ENCODE peak calls at places on chromosomes 7 and 10, in nine cellular contexts. E is A549, H is transverse colon, R is iPS-NIHi11, W is KG1, D is NCI-H1105 treated with DMSO at 0.1 percent for 48 hours, Q is astrocyte of the spinal cord, K is epithelial cell of prostate, I is tibial artery. G is an unnamed sample.

GRCh38 chr7:1058821-1059199 is 14.5 kb downstream of the GPR146 start:
- DNase-seq in K (no peak), I (no peak), H (no peak), D (no peak), Q (no peak), E (no peak), W (no peak), R (no peak), G (no peak)

GRCh38 chr7:9189683-9190082 is 756.3 kb downstream of the NXPH1 start:
- DNase-seq in W (no peak), Q (no peak), K (no peak), R (no peak), D (no peak), H (no peak), I (no peak), E (no peak), G (no peak)

GRCh38 chr7:113636727-113637421 is 281.9 kb downstream of the PPP1R3A start:
- DNase-seq in I (no peak), K (peak), H (no peak), D (no peak), Q (peak), E (no peak), W (no peak), R (no peak), G (no peak)

GRCh38 chr7:154859747-154860620 is 142.9 kb downstream of the PAXIP1 start:
- DNase-seq in D (no peak), I (no peak), E (no peak), H (no peak), K (no peak), Q (no peak), W (no peak), R (no peak), G (no peak)

GRCh38 chr10:121926669-121927360 is 1.0 kb downstream of the ATE1 start:
- DNase-seq in D (no peak), K (no peak), R (peak), Q (peak), I (no peak), W (peak), E (peak), H (no peak), G (no peak)

GRCh38 chr10:88169037-88169319 is 305.6 kb downstream of the PTEN start:
- DNase-seq in H (no peak), W (no peak), D (no peak), R (no peak), E (no peak), K (no peak), Q (no peak), I (no peak), G (no peak)

GRCh38 chr7:94352854-94353253 is 41.8 kb upstream of the COL1A2 start:
- DNase-seq in R (no peak), D (no peak), W (no peak), K (no peak), H (no peak), E (no peak), Q (no peak), I (no peak), G (no peak)

GRCh38 chr10:16470747-16471146 is 33.9 kb downstream of the PTER start:
- DNase-seq in D (no peak), W (peak), H (no peak), I (no peak), Q (no peak), E (no peak), K (no peak), R (no peak), G (no peak)

GRCh38 chr10:94098916-94099315 is 105.2 kb downstream of the PLCE1 start:
- DNase-seq in W (no peak), D (no peak), I (no peak), Q (no peak), H (no peak), E (no peak), K (no peak), R (no peak), G (no peak)

GRCh38 chr10:14253079-14253478 is 77.6 kb downstream of the FRMD4A start:
- DNase-seq in K (no peak), D (no peak), E (no peak), H (no peak), Q (no peak), I (no peak), W (no peak), R (no peak), G (no peak)

GRCh38 chr10:130453036-130453720 is 317.0 kb downstream of the GLRX3 start:
- DNase-seq in D (no peak), W (no peak), R (no peak), I (no peak), H (no peak), Q (no peak), E (no peak), K (no peak), G (no peak)

GRCh38 chr7:42237891-42238531 is 1.0 kb upstream of the GLI3 start:
- DNase-seq in H (peak), K (no peak), E (no peak), Q (peak), D (no peak), W (no peak), R (peak), I (peak), G (peak)

GRCh38 chr10:50615654-50616053 is 8.1 kb downstream of the SGMS1 start:
- DNase-seq in D (peak), Q (no peak), W (no peak), R (no peak), I (no peak), E (no peak), K (no peak), H (no peak), G (no peak)

GRCh38 chr10:88802430-88802829 is at the start of gene LIPM:
- DNase-seq in K (no peak), R (no peak), Q (no peak), I (no peak), D (no peak), W (no peak), H (no peak), E (no peak), G (no peak)

GRCh38 chr7:81007053-81007452 is 88.2 kb upstream of the SEMA3C start:
- DNase-seq in E (no peak), K (no peak), Q (no peak), I (no peak), H (no peak), R (no peak), D (no peak), W (no peak), G (no peak)

GRCh38 chr7:80772347-80773101 is 134.1 kb downstream of the CD36 start:
- DNase-seq in D (peak), R (no peak), I (no peak), H (no peak), K (no peak), W (no peak), Q (no peak), E (no peak), G (peak)

GRCh38 chr10:43407148-43407575 is 1.8 kb downstream of the HNRNPF start:
- DNase-seq in Q (peak), E (no peak), I (peak), D (no peak), H (peak), R (peak), W (no peak), K (no peak), G (no peak)

GRCh38 chr7:113548561-113548960 is 370.2 kb downstream of the PPP1R3A start:
- DNase-seq in E (no peak), D (no peak), R (no peak), K (peak), H (no peak), Q (peak), I (no peak), W (no peak), G (no peak)

GRCh38 chr7:90919766-90920165 is 323.6 kb downstream of the CDK14 start:
- DNase-seq in W (no peak), H (no peak), R (no peak), E (no peak), I (no peak), D (no peak), K (no peak), Q (no peak), G (no peak)

GRCh38 chr10:128263891-128264688 is 137.9 kb upstream of the MKI67 start:
- DNase-seq in R (peak), I (no peak), W (peak), H (peak), E (peak), K (no peak), Q (peak), D (peak), G (peak)

GRCh38 chr10:110812583-110812982 is 59.1 kb upstream of the PDCD4 start:
- DNase-seq in H (no peak), E (no peak), I (no peak), R (no peak), Q (peak), D (no peak), W (no peak), K (no peak), G (peak)

GRCh38 chr7:118312966-118313365 is 88.5 kb downstream of the ANKRD7 start:
- DNase-seq in D (no peak), K (no peak), W (no peak), I (no peak), Q (peak), E (no peak), R (no peak), H (no peak), G (no peak)

GRCh38 chr7:123571684-123572083 is 14.1 kb upstream of the NDUFA5 start:
- DNase-seq in H (no peak), I (no peak), R (no peak), W (no peak), D (no peak), E (no peak), K (peak), Q (peak), G (no peak)

GRCh38 chr10:108090476-108091215 is 926.1 kb upstream of the SORCS1 start:
- DNase-seq in I (no peak), R (no peak), W (no peak), E (no peak), H (no peak), D (no peak), Q (no peak), K (peak), G (no peak)

GRCh38 chr7:98788921-98789320 is 80.9 kb downstream of the TMEM130 start:
- DNase-seq in W (no peak), I (peak), K (no peak), R (no peak), H (no peak), Q (peak), E (no peak), D (no peak), G (no peak)

GRCh38 chr7:25084826-25085225 is 40.2 kb downstream of the CYCS start:
- DNase-seq in K (no peak), H (no peak), R (no peak), D (no peak), W (no peak), I (no peak), E (no peak), Q (no peak), G (no peak)

GRCh38 chr10:79215531-79215930 is 131.7 kb upstream of the PPIF start:
- DNase-seq in Q (no peak), W (no peak), E (no peak), D (no peak), I (no peak), H (no peak), R (no peak), K (no peak), G (no peak)

GRCh38 chr10:48884337-48885045 is 55.1 kb downstream of the LRRC18 start:
- DNase-seq in I (no peak), R (no peak), Q (no peak), E (no peak), K (no peak), W (no peak), H (no peak), D (no peak), G (no peak)

GRCh38 chr10:3051686-3052085 is 15.7 kb upstream of the PFKP start:
- DNase-seq in W (no peak), R (no peak), D (no peak), I (no peak), E (no peak), K (no peak), Q (no peak), H (no peak), G (no peak)

GRCh38 chr7:106312906-106313305 is 28.1 kb upstream of the NAMPT start:
- DNase-seq in Q (no peak), W (no peak), K (no peak), E (no peak), R (no peak), H (no peak), I (no peak), D (no peak), G (no peak)

G was measured in ELF-1.